ENCODE peak calls at places on chromosome 14, in six cellular contexts. L, C, H, K, P and W are unnamed samples. For H3K4me1, the result is how much of the 10 kb centered on the place peaks cover.

GRCh38 chr14:92464716-92465115 is 48.9 kb upstream of the RIN3 start:
- DNase-seq in L (no peak), C (no peak), H (no peak), K (peak), P (no peak), W (no peak)

GRCh38 chr14:65290830-65291229 is 121.7 kb upstream of the FUT8 start:
- DNase-seq in L (no peak), C (no peak), H (no peak), K (no peak), P (no peak), W (no peak)

GRCh38 chr14:92687681-92688433 is 60.6 kb downstream of the LGMN start:
- DNase-seq in L (no peak), C (no peak), H (no peak), K (no peak), P (peak), W (peak)

GRCh38 chr14:29536886-29537511 is 390.6 kb downstream of the PRKD1 start:
- DNase-seq in L (no peak), C (no peak), H (no peak), K (no peak), P (no peak), W (no peak)

GRCh38 chr14:55272922-55273321 is 1.7 kb downstream of the FBXO34 start:
- DNase-seq in L (no peak), C (no peak), H (no peak), K (no peak), P (no peak), W (no peak)

GRCh38 chr14:48703728-48704467 is 882.3 kb downstream of the RPS29 start:
- DNase-seq in L (no peak), C (no peak), H (no peak), K (no peak), P (no peak), W (peak)

GRCh38 chr14:74502236-74503019 is 8.9 kb downstream of the ISCA2 start:
- DNase-seq in L (no peak), C (no peak), H (no peak), K (peak), P (peak), W (no peak)

GRCh38 chr14:78091361-78091760 is 78.8 kb upstream of the NRXN3 start:
- DNase-seq in L (no peak), C (no peak), H (no peak), K (peak), P (no peak), W (no peak)

GRCh38 chr14:98259881-98260280 is 1012.1 kb downstream of the BCL11B start:
- DNase-seq in L (no peak), C (no peak), H (no peak), K (no peak), P (no peak), W (no peak)

GRCh38 chr14:98931911-98932310 is 340.1 kb downstream of the BCL11B start:
- DNase-seq in L (peak), C (no peak), H (no peak), K (no peak), P (no peak), W (no peak)

GRCh38 chr14:52003324-52003723 is 14.0 kb downstream of the RTRAF start:
- DNase-seq in L (no peak), C (no peak), H (no peak), K (no peak), P (no peak), W (no peak)

GRCh38 chr14:99137913-99138571 is 134.0 kb downstream of the BCL11B start:
- DNase-seq in L (no peak), C (no peak), H (peak), K (no peak), P (peak), W (peak)

GRCh38 chr14:77305696-77306095 is 15.0 kb downstream of the POMT2 start:
- DNase-seq in L (no peak), C (no peak), H (no peak), K (no peak), P (no peak), W (no peak)

GRCh38 chr14:89953602-89954001 is 928 bp downstream of the EFCAB11 start:
- DNase-seq in L (no peak), C (no peak), H (no peak), K (no peak), P (no peak), W (no peak)

GRCh38 chr14:89004195-89004594 is 179.7 kb downstream of the TTC8 start:
- DNase-seq in L (no peak), C (no peak), H (no peak), K (no peak), P (no peak), W (no peak)

GRCh38 chr14:60188115-60188514 is 22.9 kb upstream of the DHRS7 start:
- DNase-seq in L (no peak), C (no peak), H (no peak), K (no peak), P (no peak), W (no peak)

GRCh38 chr14:24790196-24790595 is 156.2 kb upstream of the GZMB start:
- DNase-seq in L (no peak), C (no peak), H (no peak), K (no peak), P (no peak), W (no peak)

GRCh38 chr14:92694807-92695206 is 53.6 kb downstream of the LGMN start:
- DNase-seq in L (no peak), C (no peak), H (no peak), K (no peak), P (no peak), W (no peak)

GRCh38 chr14:61811882-61812346 is 49.7 kb downstream of the SNAPC1 start:
- DNase-seq in L (no peak), C (no peak), H (no peak), K (no peak), P (no peak), W (no peak)
- H3K4me3 ChIP-seq in L (no peak), C (no peak), H (no peak), K (peak), P (peak), W (no peak)

DNA sequence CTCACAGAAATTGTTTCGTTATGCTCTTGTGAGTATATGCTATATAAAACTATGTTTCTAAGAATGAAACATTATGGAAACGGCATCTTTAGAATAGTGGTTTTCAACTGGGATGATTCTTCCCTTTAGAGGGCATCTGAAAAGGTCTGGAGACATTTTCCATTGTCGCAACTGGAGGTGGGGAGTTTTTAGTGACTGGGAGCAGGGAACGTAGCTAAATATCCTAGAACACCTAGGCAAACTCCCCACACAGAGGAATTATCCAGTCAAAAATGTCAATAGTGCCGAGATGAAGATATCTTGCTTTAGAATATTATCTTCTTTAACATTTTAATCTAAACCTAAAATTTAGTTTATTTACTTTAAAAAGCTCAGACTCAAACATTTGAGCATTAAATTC is 486.1 kb upstream of the FOXG1 start:
- DNase-seq in L (no peak), C (no peak), H (no peak), K (no peak), P (no peak), W (no peak)
- H3K4me1 ChIP-seq in L (under half), C (under half), H (under half), K (under half), P (under half), W (under half)

GRCh38 chr14:91010153-91010533 is 50.3 kb downstream of the RPS6KA5 start:
- DNase-seq in L (no peak), C (no peak), H (no peak), K (no peak), P (no peak), W (no peak)
- H3K4me3 ChIP-seq in L (no peak), C (no peak), H (no peak), K (no peak), P (no peak), W (no peak)

GRCh38 chr14:68779761-68780323 is 13.0 kb downstream of the ZFP36L1 start:
- DNase-seq in L (peak), C (no peak), H (no peak), K (peak), P (no peak), W (no peak)
- H3K4me1 ChIP-seq in L (half or more), C (under half), H (under half), K (under half), P (under half), W (under half)

DNA sequence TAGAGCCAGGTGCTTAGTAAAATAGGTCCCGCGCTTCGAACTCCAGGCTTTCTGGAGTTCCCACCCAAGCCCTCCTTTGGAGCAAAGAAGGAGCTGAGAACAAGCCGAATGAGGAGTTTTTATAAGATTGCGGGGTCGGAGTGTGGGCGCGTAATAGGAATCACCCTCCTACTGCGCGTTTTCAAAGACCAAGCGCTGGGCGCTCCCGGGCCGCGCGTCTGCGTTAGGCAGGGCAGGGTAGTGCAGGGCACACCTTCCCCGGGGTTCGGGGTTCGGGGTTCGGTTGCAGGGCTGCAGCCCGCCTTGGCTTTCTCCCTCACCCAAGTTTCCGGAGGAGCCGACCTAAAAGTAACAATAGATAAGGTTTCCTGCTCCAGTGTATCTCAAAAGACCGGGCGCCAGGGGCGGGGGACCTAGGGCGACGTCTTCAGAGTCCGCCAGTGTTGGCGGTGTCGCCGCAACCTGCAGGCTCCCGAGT is 3.6 kb downstream of the SSTR1 start:
- DNase-seq in L (no peak), C (no peak), H (no peak), K (no peak), P (no peak), W (no peak)
- H3K4me3 ChIP-seq in L (no peak), C (peak), H (peak), K (peak), P (no peak), W (no peak)

GRCh38 chr14:68563256-68564131 is 229.4 kb downstream of the ZFP36L1 start:
- DNase-seq in L (no peak), C (no peak), H (no peak), K (no peak), P (no peak), W (no peak)

GRCh38 chr14:68562911-68563255 is 230.0 kb downstream of the ZFP36L1 start:
- DNase-seq in L (no peak), C (no peak), H (no peak), K (no peak), P (no peak), W (no peak)

GRCh38 chr14:68559949-68560348 is 232.9 kb downstream of the ZFP36L1 start:
- DNase-seq in L (no peak), C (no peak), H (no peak), K (no peak), P (no peak), W (no peak)

GRCh38 chr14:68564236-68564825 is 228.5 kb downstream of the ZFP36L1 start:
- DNase-seq in L (no peak), C (no peak), H (no peak), K (no peak), P (peak), W (no peak)

GRCh38 chr14:68561531-68562007 is 231.3 kb downstream of the ZFP36L1 start:
- DNase-seq in L (no peak), C (no peak), H (peak), K (no peak), P (no peak), W (no peak)
- H3K4me1 ChIP-seq in L (under half), C (under half), H (under half), K (under half), P (under half), W (under half)

DNA sequence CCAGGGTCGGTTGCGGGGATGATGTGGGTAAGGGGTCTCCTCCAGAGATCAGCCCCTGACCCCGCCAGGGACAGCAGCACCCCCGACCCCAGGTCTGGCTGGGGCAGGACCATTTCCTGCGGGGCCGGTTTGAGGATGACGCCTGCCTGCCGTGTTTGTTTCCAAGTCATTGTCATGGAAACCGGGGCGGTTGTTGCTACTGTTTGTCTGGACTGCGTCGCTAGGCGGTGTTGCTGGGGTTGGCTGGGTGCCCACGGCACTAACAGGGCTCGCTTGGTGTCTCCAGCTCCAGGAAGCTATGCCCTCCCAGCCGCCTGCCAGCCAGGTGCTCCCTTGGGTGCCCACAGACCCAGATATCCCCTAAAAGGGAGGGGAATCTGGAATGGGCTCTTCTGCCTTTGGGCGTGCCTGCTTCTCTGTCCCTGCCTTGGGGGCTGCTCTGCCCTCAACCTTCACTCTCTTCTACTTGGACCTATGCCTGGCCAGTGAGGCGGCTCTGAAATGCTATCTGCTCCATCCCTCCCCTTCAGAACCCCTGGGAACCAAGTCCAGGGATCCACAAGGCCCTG is 4.7 kb upstream of the CRIP1 start:
- DNase-seq in L (peak), C (peak), H (peak), K (peak), P (peak), W (peak)
- H3K4me3 ChIP-seq in L (no peak), C (no peak), H (peak), K (peak), P (no peak), W (no peak)

DNA sequence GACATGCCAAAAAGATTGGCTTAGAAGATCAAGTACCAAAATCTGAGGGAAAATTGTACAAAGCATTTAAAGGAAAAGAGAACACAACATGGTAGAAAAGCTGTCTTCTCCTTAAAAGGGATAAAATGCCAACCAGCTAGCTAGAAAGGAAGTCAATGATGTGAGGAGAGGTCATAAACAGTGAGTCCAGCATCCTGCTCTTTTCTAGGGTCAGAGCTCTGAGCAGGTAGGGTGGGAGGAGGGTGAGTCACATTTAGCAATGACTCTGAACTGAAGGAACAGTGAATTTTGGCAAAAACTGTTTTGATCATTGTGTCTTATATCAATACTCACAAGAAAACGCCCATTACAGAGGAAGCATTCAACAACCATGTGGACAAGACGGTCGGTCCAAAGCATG is 322.3 kb downstream of the DAD1 start:
- DNase-seq in L (no peak), C (no peak), H (no peak), K (no peak), P (no peak), W (no peak)
- H3K4me1 ChIP-seq in L (under half), C (under half), H (under half), K (under half), P (under half), W (under half)